ENCODE peak calls at places on chromosomes 4 and X, in ten cellular contexts. N is dorsolateral prefrontal cortex; Q is GM04503; F is type B pancreatic cell; I is posterior cingulate gyrus; C is activated naive CD4-positive, alpha-beta T cell; Z is upper lobe of right lung; U is NCI-H1930; V is stomach; Y is SK-N-SH. X is an unnamed sample.

GRCh38 chrX:74925210-74926088 is at the start of gene NEXMIF:
- DNase-seq in N (peak), Q (no peak), F (no peak), I (peak), C (peak), Z (no peak), U (no peak), V (peak), Y (peak), X (peak)

GRCh38 chr4:8765631-8766590 is 105.7 kb downstream of the HMX1 start:
- DNase-seq in N (peak), Q (no peak), F (no peak), I (no peak), C (no peak), Z (peak), U (no peak), V (no peak), Y (no peak), X (peak)

GRCh38 chrX:118823263-118824172 is at the start of gene ZCCHC12:
- DNase-seq in N (peak), Q (no peak), F (peak), I (peak), C (peak), Z (peak), U (peak), V (peak), Y (peak), X (peak)

GRCh38 chr4:74618166-74618565 is 173.2 kb downstream of the AREG start:
- DNase-seq in N (no peak), Q (no peak), F (no peak), I (no peak), C (no peak), Z (no peak), U (no peak), V (no peak), Y (no peak), X (no peak)

GRCh38 chr4:77881460-77882295 is 19.0 kb downstream of the MRPL1 start:
- DNase-seq in N (no peak), Q (no peak), F (no peak), I (no peak), C (no peak), Z (no peak), U (no peak), V (no peak), Y (no peak), X (no peak)

GRCh38 chr4:152246659-152247058 is 289.2 kb downstream of the FBXW7 start:
- DNase-seq in N (no peak), Q (no peak), F (no peak), I (no peak), C (no peak), Z (no peak), U (no peak), V (no peak), Y (no peak), X (no peak)

GRCh38 chrX:312621-313331 is 5.8 kb downstream of the GTPBP6 start:
- DNase-seq in N (peak), Q (no peak), F (no peak), I (no peak), C (no peak), Z (peak), U (no peak), V (no peak), Y (no peak), X (peak)

GRCh38 chr4:3801931-3802550 is 35.9 kb downstream of the ADRA2C start:
- DNase-seq in N (no peak), Q (no peak), F (no peak), I (no peak), C (no peak), Z (no peak), U (no peak), V (no peak), Y (no peak), X (peak)

GRCh38 chrX:55907968-55908607 is 190.5 kb downstream of the RRAGB start:
- DNase-seq in N (no peak), Q (no peak), F (peak), I (peak), C (peak), Z (peak), U (peak), V (peak), Y (no peak), X (peak)

GRCh38 chr4:7513731-7514130 is 79.0 kb upstream of the PSAPL1 start:
- DNase-seq in N (no peak), Q (peak), F (no peak), I (no peak), C (no peak), Z (no peak), U (no peak), V (no peak), Y (no peak), X (no peak)

GRCh38 chrX:24396236-24396929 is 35.9 kb downstream of the SUPT20HL1 start:
- DNase-seq in N (no peak), Q (peak), F (no peak), I (no peak), C (no peak), Z (no peak), U (no peak), V (no peak), Y (no peak), X (no peak)

X was measured in lower lobe of right lung.